ENCODE peak calls at places on chromosomes 6 and 20, in six cellular contexts. Q is activated naive CD4-positive, alpha-beta T cell; F is sciatic nerve; P is SK-N-MC; X is NCI-H1105; I is hypothalamus. S is an unnamed sample.

GRCh38 chr6:121463087-121463486 is 27.6 kb downstream of the GJA1 start:
- DNase-seq in Q (no peak), F (no peak), P (no peak), X (no peak), I (no peak), S (no peak)

GRCh38 chr6:27502508-27503435 is 29.9 kb upstream of the ZNF184 start:
- DNase-seq in Q (peak; percentile 20), F (peak; percentile 75), P (peak; percentile 84), X (peak; percentile 68), I (no peak), S (peak; percentile 50)

GRCh38 chr20:4573564-4574355 is 147.9 kb upstream of the PRND start:
- DNase-seq in Q (no peak), F (no peak), P (peak; percentile 72), X (no peak), I (no peak), S (no peak)

GRCh38 chr20:16145919-16146318 is 427.3 kb downstream of the KIF16B start:
- DNase-seq in Q (no peak), F (no peak), P (no peak), X (no peak), I (no peak), S (no peak)

GRCh38 chr20:61736751-61737310 is 328.9 kb downstream of the TAF4 start:
- DNase-seq in Q (no peak), F (no peak), P (no peak), X (no peak), I (no peak), S (no peak)

GRCh38 chr6:79277109-79277508 is 42.6 kb upstream of the HMGN3 start:
- DNase-seq in Q (no peak), F (no peak), P (no peak), X (no peak), I (no peak), S (no peak)

GRCh38 chr6:33021917-33022316 is 12.5 kb upstream of the HLA-DOA start:
- DNase-seq in Q (no peak), F (no peak), P (no peak), X (no peak), I (no peak), S (no peak)

GRCh38 chr6:57173886-57174510 is 1.9 kb downstream of the BAG2 start:
- DNase-seq in Q (no peak), F (no peak), P (no peak), X (no peak), I (no peak), S (no peak)

GRCh38 chr20:10448270-10449156 is 13.4 kb downstream of the SLX4IP start:
- DNase-seq in Q (no peak), F (no peak), P (no peak), X (no peak), I (no peak), S (no peak)

GRCh38 chr6:15063253-15063853 is 182.5 kb upstream of the JARID2 start:
- DNase-seq in Q (no peak), F (peak; percentile 63), P (no peak), X (no peak), I (no peak), S (no peak)

GRCh38 chr6:51992834-51993233 is 94.6 kb downstream of the PKHD1 start:
- DNase-seq in Q (no peak), F (no peak), P (no peak), X (no peak), I (no peak), S (no peak)

GRCh38 chr6:74731204-74731603 is 474.6 kb downstream of the COL12A1 start:
- DNase-seq in Q (no peak), F (no peak), P (no peak), X (no peak), I (no peak), S (no peak)